ENCODE peak calls at places on chromosomes 1 and 21, in four cellular contexts. One of them, this sample, is unnamed.

GRCh38 chr1:36084502-36085115 is 715 bp downstream of the TEKT2 start:
- DNase-seq in heart left ventricle: no peak
- DNase-seq in trophoblast cell: no peak
- DNase-seq in Peyer's patch: no peak
- DNase-seq in this sample: no peak

GRCh38 chr21:42187976-42188653 is 30.8 kb upstream of the ABCG1 start:
- DNase-seq in Peyer's patch: no peak
- DNase-seq in trophoblast cell: no peak
- DNase-seq in heart left ventricle: peak; percentile 54
- DNase-seq in this sample: peak; percentile 69

GRCh38 chr1:228955691-228956090 is 220.4 kb downstream of the RHOU start:
- DNase-seq in trophoblast cell: no peak
- DNase-seq in heart left ventricle: no peak
- DNase-seq in Peyer's patch: no peak
- DNase-seq in this sample: peak; percentile 55

GRCh38 chr1:88855986-88856385 is 35.4 kb downstream of the GTF2B start:
- DNase-seq in Peyer's patch: no peak
- DNase-seq in trophoblast cell: no peak
- DNase-seq in heart left ventricle: no peak
- DNase-seq in this sample: no peak

GRCh38 chr1:89911186-89911976 is 83.5 kb upstream of the ZNF326 start:
- DNase-seq in heart left ventricle: no peak
- DNase-seq in Peyer's patch: no peak
- DNase-seq in trophoblast cell: no peak
- DNase-seq in this sample: no peak

GRCh38 chr1:182163821-182164223 is 102.3 kb upstream of the ZNF648 start:
- DNase-seq in Peyer's patch: no peak
- DNase-seq in heart left ventricle: peak; percentile 35
- DNase-seq in trophoblast cell: no peak
- DNase-seq in this sample: no peak

GRCh38 chr1:5831600-5832335 is 160.5 kb downstream of the NPHP4 start:
- DNase-seq in trophoblast cell: no peak
- DNase-seq in heart left ventricle: no peak
- DNase-seq in Peyer's patch: no peak
- DNase-seq in this sample: no peak

GRCh38 chr1:200535605-200536004 is 84.9 kb downstream of the KIF14 start:
- DNase-seq in Peyer's patch: no peak
- DNase-seq in heart left ventricle: no peak
- DNase-seq in trophoblast cell: peak; percentile 43
- DNase-seq in this sample: peak; percentile 64

GRCh38 chr1:10146391-10146790 is 64.0 kb upstream of the KIF1B start:
- DNase-seq in trophoblast cell: peak; percentile 89
- DNase-seq in heart left ventricle: no peak
- DNase-seq in Peyer's patch: no peak
- DNase-seq in this sample: no peak

GRCh38 chr1:169894424-169895145 is 889 bp upstream of the SCYL3 start:
- DNase-seq in trophoblast cell: peak; percentile 36
- DNase-seq in heart left ventricle: no peak
- DNase-seq in Peyer's patch: peak; percentile 53
- DNase-seq in this sample: no peak

GRCh38 chr1:84122780-84123382 is 21.2 kb upstream of the PRKACB start:
- DNase-seq in Peyer's patch: no peak
- DNase-seq in trophoblast cell: peak; percentile 67
- DNase-seq in heart left ventricle: peak; percentile 32
- DNase-seq in this sample: peak; percentile 45

GRCh38 chr21:32332463-32332951 is 33.9 kb downstream of the MRAP start:
- DNase-seq in trophoblast cell: no peak
- DNase-seq in Peyer's patch: no peak
- DNase-seq in heart left ventricle: no peak
- DNase-seq in this sample: no peak

GRCh38 chr1:229035054-229035747 is 235.7 kb upstream of the RAB4A start:
- DNase-seq in Peyer's patch: no peak
- DNase-seq in heart left ventricle: no peak
- DNase-seq in trophoblast cell: no peak
- DNase-seq in this sample: no peak

GRCh38 chr1:97108200-97108599 is 386.6 kb downstream of the PTBP2 start:
- DNase-seq in trophoblast cell: no peak
- DNase-seq in heart left ventricle: no peak
- DNase-seq in Peyer's patch: no peak
- DNase-seq in this sample: no peak

GRCh38 chr1:9153152-9153551 is 24.2 kb upstream of the GPR157 start:
- DNase-seq in Peyer's patch: no peak
- DNase-seq in trophoblast cell: no peak
- DNase-seq in heart left ventricle: no peak
- DNase-seq in this sample: no peak

GRCh38 chr1:219587817-219588561 is 24.9 kb downstream of the ZC3H11B start:
- DNase-seq in Peyer's patch: no peak
- DNase-seq in heart left ventricle: no peak
- DNase-seq in trophoblast cell: peak; percentile 32
- DNase-seq in this sample: no peak

GRCh38 chr1:231442735-231443134 is 20.6 kb upstream of the EGLN1 start:
- DNase-seq in heart left ventricle: no peak
- DNase-seq in trophoblast cell: no peak
- DNase-seq in Peyer's patch: no peak
- DNase-seq in this sample: no peak

GRCh38 chr1:14724234-14724633 is 125.7 kb downstream of the KAZN start:
- DNase-seq in trophoblast cell: peak; percentile 11
- DNase-seq in heart left ventricle: no peak
- DNase-seq in Peyer's patch: no peak
- DNase-seq in this sample: no peak

GRCh38 chr1:178094752-178095645 is 1.1 kb downstream of the RASAL2 start:
- DNase-seq in trophoblast cell: peak; percentile 88
- DNase-seq in heart left ventricle: no peak
- DNase-seq in Peyer's patch: no peak
- DNase-seq in this sample: peak; percentile 15

GRCh38 chr1:178931843-178932551 is 61.1 kb upstream of the ANGPTL1 start:
- DNase-seq in heart left ventricle: peak; percentile 80
- DNase-seq in Peyer's patch: no peak
- DNase-seq in trophoblast cell: peak; percentile 40
- DNase-seq in this sample: peak; percentile 10

GRCh38 chr1:42085596-42085995 is 67.6 kb upstream of the GUCA2B start:
- DNase-seq in trophoblast cell: peak; percentile 5
- DNase-seq in Peyer's patch: no peak
- DNase-seq in heart left ventricle: no peak
- DNase-seq in this sample: no peak

GRCh38 chr1:42081475-42081874 is 71.7 kb upstream of the GUCA2B start:
- DNase-seq in trophoblast cell: no peak
- DNase-seq in heart left ventricle: no peak
- DNase-seq in Peyer's patch: peak; percentile 76
- DNase-seq in this sample: peak; percentile 87
- H3K36me3 ChIP-seq in trophoblast cell: no peaks in the 10 kb centered on the region
- H3K36me3 ChIP-seq in heart left ventricle: no peaks in the 10 kb centered on the region
- H3K36me3 ChIP-seq in Peyer's patch: no peaks in the 10 kb centered on the region
- H3K36me3 ChIP-seq in this sample: no peaks in the 10 kb centered on the region

GRCh38 chr1:3013371-3014038 is 7.8 kb upstream of the ACTRT2 start:
- DNase-seq in heart left ventricle: no peak
- DNase-seq in trophoblast cell: no peak
- DNase-seq in Peyer's patch: peak; percentile 43
- DNase-seq in this sample: no peak

GRCh38 chr1:3012511-3013291 is 8.6 kb upstream of the ACTRT2 start:
- DNase-seq in Peyer's patch: peak; percentile 72
- DNase-seq in heart left ventricle: peak; percentile 42
- DNase-seq in trophoblast cell: no peak
- DNase-seq in this sample: peak; percentile 46

GRCh38 chr1:3014041-3014440 is 7.2 kb upstream of the ACTRT2 start:
- DNase-seq in Peyer's patch: no peak
- DNase-seq in trophoblast cell: no peak
- DNase-seq in heart left ventricle: no peak
- DNase-seq in this sample: no peak

GRCh38 chr1:3011127-3011526 is 10.1 kb upstream of the ACTRT2 start:
- DNase-seq in trophoblast cell: no peak
- DNase-seq in heart left ventricle: no peak
- DNase-seq in Peyer's patch: no peak
- DNase-seq in this sample: no peak

GRCh38 chr1:3011631-3012510 is 9.4 kb upstream of the ACTRT2 start:
- DNase-seq in trophoblast cell: no peak
- DNase-seq in heart left ventricle: no peak
- DNase-seq in Peyer's patch: peak; percentile 41
- DNase-seq in this sample: no peak
- H3K9me3 ChIP-seq in trophoblast cell: peaks cover 28% of the 10 kb centered on the region
- H3K9me3 ChIP-seq in heart left ventricle: peaks cover 8% of the 10 kb centered on the region
- H3K9me3 ChIP-seq in Peyer's patch: no peaks in the 10 kb centered on the region
- H3K9me3 ChIP-seq in this sample: peaks cover 2% of the 10 kb centered on the region

GRCh38 chr1:11823366-11824137 is 17.6 kb downstream of the CLCN6 start:
- DNase-seq in trophoblast cell: no peak
- DNase-seq in heart left ventricle: no peak
- DNase-seq in Peyer's patch: no peak
- DNase-seq in this sample: no peak

GRCh38 chr1:11828511-11828910 is 19.1 kb downstream of the NPPA start:
- DNase-seq in trophoblast cell: no peak
- DNase-seq in Peyer's patch: no peak
- DNase-seq in heart left ventricle: no peak
- DNase-seq in this sample: no peak

GRCh38 chr1:11822091-11822490 is 16.1 kb downstream of the CLCN6 start:
- DNase-seq in Peyer's patch: no peak
- DNase-seq in heart left ventricle: no peak
- DNase-seq in trophoblast cell: peak; percentile 87
- DNase-seq in this sample: no peak

GRCh38 chr1:11826946-11827345 is 20.6 kb downstream of the NPPA start:
- DNase-seq in trophoblast cell: no peak
- DNase-seq in Peyer's patch: no peak
- DNase-seq in heart left ventricle: no peak
- DNase-seq in this sample: no peak

DNA sequence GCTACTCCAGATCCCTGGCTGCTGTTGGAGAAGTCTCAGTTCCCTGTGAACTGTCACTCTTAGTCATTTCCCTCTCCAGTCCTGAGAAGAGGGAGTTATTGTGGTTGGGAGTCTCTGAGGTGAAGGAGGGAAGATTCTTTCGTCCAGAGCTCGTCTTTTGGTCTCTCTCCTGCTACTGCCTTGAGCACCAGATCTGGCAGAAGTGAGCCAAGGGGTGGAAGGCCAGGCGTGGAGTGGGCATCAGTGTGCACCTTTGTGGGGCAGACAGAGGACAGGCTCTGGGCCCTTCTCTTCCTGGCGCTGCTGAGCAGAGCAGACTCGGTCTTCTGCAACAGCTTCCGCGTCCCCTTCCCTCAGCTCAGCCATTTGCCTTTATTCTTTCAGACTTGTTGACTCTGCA is 19.1 kb downstream of the CLCN6 start:
- DNase-seq in heart left ventricle: no peak
- DNase-seq in trophoblast cell: no peak
- DNase-seq in Peyer's patch: no peak
- DNase-seq in this sample: no peak
- H3K36me3 ChIP-seq in heart left ventricle: peaks cover 100% of the 10 kb centered on the region
- H3K36me3 ChIP-seq in trophoblast cell: peaks cover 64% of the 10 kb centered on the region
- H3K36me3 ChIP-seq in Peyer's patch: no peaks in the 10 kb centered on the region
- H3K36me3 ChIP-seq in this sample: peaks cover 38% of the 10 kb centered on the region

DNA sequence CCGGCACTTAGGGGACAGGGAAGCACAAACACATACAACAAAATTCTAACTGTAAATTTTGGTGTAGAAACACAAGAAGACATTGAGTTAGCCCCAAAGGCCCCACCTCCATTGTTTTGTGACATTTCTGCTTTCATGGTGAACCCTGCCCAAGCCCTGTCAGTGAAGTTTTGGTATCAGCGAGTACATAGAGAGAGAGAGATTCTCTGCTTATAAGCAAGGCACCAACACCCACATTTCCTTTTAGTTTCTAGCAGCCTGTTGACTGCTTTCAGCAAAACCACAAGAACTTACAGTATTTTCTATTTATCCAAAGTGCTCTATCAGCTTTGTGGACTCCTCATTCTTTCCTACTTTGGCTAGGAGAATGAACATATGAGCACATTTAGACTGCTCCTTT is 24.0 kb downstream of the ZNF124 start:
- DNase-seq in Peyer's patch: no peak
- DNase-seq in heart left ventricle: no peak
- DNase-seq in trophoblast cell: no peak
- DNase-seq in this sample: no peak
- H3K9me3 ChIP-seq in Peyer's patch: no peaks in the 10 kb centered on the region
- H3K9me3 ChIP-seq in heart left ventricle: peaks cover 89% of the 10 kb centered on the region
- H3K9me3 ChIP-seq in trophoblast cell: no peaks in the 10 kb centered on the region
- H3K9me3 ChIP-seq in this sample: peaks cover 5% of the 10 kb centered on the region

GRCh38 chr21:44952116-44952928 is 12.5 kb downstream of the SLX9 start:
- DNase-seq in Peyer's patch: no peak
- DNase-seq in trophoblast cell: no peak
- DNase-seq in heart left ventricle: peak; percentile 90
- DNase-seq in this sample: no peak
- H3K36me3 ChIP-seq in Peyer's patch: no peaks in the 10 kb centered on the region
- H3K36me3 ChIP-seq in trophoblast cell: peaks cover 35% of the 10 kb centered on the region
- H3K36me3 ChIP-seq in heart left ventricle: no peaks in the 10 kb centered on the region
- H3K36me3 ChIP-seq in this sample: no peaks in the 10 kb centered on the region

DNA sequence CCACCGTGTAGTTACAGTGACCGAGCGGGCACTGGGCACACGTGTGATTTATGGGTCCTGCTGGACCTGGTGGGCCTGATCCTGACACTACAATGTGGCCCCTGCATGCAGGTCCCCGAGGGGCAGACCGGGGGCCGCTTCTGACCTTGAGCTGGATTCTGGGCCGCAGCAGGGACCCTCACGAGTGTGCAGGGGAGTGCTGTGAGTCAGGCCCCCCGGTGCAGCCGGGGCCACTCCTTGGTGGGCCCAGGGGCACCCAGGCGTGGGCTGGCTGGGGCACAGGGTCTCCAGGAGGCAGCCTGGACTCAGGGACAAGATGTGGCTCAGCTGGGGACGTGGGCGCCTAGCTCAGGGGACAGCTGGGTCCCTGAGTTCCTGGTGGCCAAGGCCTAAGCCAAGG is 77.5 kb upstream of the TTC34 start:
- DNase-seq in trophoblast cell: no peak
- DNase-seq in Peyer's patch: no peak
- DNase-seq in heart left ventricle: no peak
- DNase-seq in this sample: no peak
- H3K9me3 ChIP-seq in trophoblast cell: peaks cover 32% of the 10 kb centered on the region
- H3K9me3 ChIP-seq in Peyer's patch: no peaks in the 10 kb centered on the region
- H3K9me3 ChIP-seq in heart left ventricle: no peaks in the 10 kb centered on the region
- H3K9me3 ChIP-seq in this sample: no peaks in the 10 kb centered on the region

DNA sequence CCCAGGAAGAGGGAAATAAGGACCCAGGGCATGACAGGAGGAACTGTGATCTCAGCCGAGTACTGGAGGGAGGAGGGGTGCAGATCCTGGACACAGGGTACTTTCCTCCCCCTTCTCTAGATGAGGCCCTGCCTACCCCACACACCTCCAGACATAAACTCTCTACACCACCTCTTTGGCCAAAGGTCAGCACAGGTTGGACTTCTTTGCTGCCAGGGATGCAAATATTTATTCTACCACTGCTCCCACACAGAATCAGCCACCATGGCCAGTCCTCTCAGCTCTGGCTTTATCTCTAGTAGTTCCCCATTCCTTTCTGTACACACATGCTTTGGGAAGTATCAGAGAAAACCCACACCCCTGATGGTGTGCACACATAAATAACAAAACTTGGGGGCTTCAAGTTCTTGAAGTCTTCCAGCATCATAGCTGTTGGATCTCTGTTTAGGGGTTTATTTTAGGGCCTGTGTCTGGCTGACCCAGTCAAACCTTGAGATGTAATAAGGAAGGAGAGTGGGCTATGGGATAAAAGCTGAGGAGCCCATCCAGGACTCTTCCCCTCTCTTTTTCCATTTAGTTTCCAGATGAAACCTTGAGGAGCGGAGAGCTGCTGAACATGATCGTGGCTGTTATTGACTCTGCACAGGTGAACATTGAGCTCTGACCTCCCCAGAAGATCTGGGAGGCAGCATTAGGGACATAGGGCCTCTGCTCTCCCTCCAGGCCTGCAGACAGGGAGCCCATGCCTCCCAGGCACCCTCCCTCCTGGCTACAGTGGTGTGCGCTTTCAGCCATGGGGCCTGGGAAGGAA is 6.7 kb upstream of the SLC27A3 start:
- DNase-seq in trophoblast cell: no peak
- DNase-seq in heart left ventricle: no peak
- DNase-seq in Peyer's patch: no peak
- DNase-seq in this sample: peak; percentile 72
- H3K36me3 ChIP-seq in trophoblast cell: peaks cover 69% of the 10 kb centered on the region
- H3K36me3 ChIP-seq in heart left ventricle: peaks cover 95% of the 10 kb centered on the region
- H3K36me3 ChIP-seq in Peyer's patch: no peaks in the 10 kb centered on the region
- H3K36me3 ChIP-seq in this sample: peaks cover 13% of the 10 kb centered on the region

This sample was measured in small intestine.